ENCODE peak calls at places on chromosomes 2 and 18, in eight cellular contexts. One of them, this sample, is unnamed.

GRCh38 chr2:84971799-84972790 is 1.1 kb downstream of the KCMF1 start:
- DNase-seq in astrocyte of the spinal cord: peak
- DNase-seq in keratinocyte: no peak
- DNase-seq in spleen: peak
- DNase-seq in pancreas: peak
- DNase-seq in PC-9: peak
- DNase-seq in thyroid gland: peak
- DNase-seq in Calu3: peak
- DNase-seq in this sample: no peak

GRCh38 chr2:102453497-102453896 is 19.5 kb upstream of the SLC9A4 start:
- DNase-seq in Calu3: no peak
- DNase-seq in spleen: no peak
- DNase-seq in PC-9: no peak
- DNase-seq in astrocyte of the spinal cord: no peak
- DNase-seq in thyroid gland: no peak
- DNase-seq in pancreas: no peak
- DNase-seq in keratinocyte: no peak
- DNase-seq in this sample: no peak

GRCh38 chr2:144402282-144402681 is 117.6 kb downstream of the ZEB2 start:
- DNase-seq in astrocyte of the spinal cord: no peak
- DNase-seq in spleen: no peak
- DNase-seq in pancreas: no peak
- DNase-seq in keratinocyte: no peak
- DNase-seq in PC-9: no peak
- DNase-seq in Calu3: no peak
- DNase-seq in thyroid gland: no peak
- DNase-seq in this sample: no peak

GRCh38 chr2:230947908-230948365 is 22.9 kb upstream of the GPR55 start:
- DNase-seq in spleen: peak
- DNase-seq in keratinocyte: no peak
- DNase-seq in PC-9: no peak
- DNase-seq in Calu3: no peak
- DNase-seq in thyroid gland: no peak
- DNase-seq in astrocyte of the spinal cord: no peak
- DNase-seq in pancreas: no peak
- DNase-seq in this sample: peak

GRCh38 chr2:156896294-156896693 is 361.2 kb upstream of the GALNT5 start:
- DNase-seq in astrocyte of the spinal cord: peak
- DNase-seq in spleen: no peak
- DNase-seq in Calu3: no peak
- DNase-seq in PC-9: no peak
- DNase-seq in thyroid gland: no peak
- DNase-seq in pancreas: no peak
- DNase-seq in keratinocyte: no peak
- DNase-seq in this sample: peak

GRCh38 chr2:118371500-118371899 is 283.2 kb downstream of the INSIG2 start:
- DNase-seq in pancreas: peak
- DNase-seq in thyroid gland: peak
- DNase-seq in astrocyte of the spinal cord: peak
- DNase-seq in PC-9: no peak
- DNase-seq in spleen: no peak
- DNase-seq in keratinocyte: no peak
- DNase-seq in Calu3: peak
- DNase-seq in this sample: peak

GRCh38 chr2:54673501-54673998 is 49.9 kb upstream of the EML6 start:
- DNase-seq in astrocyte of the spinal cord: no peak
- DNase-seq in PC-9: peak
- DNase-seq in spleen: peak
- DNase-seq in pancreas: peak
- DNase-seq in keratinocyte: no peak
- DNase-seq in Calu3: peak
- DNase-seq in thyroid gland: peak
- DNase-seq in this sample: peak

GRCh38 chr2:170771049-170771937 is 1.1 kb downstream of the ERICH2 start:
- DNase-seq in spleen: peak
- DNase-seq in pancreas: no peak
- DNase-seq in thyroid gland: no peak
- DNase-seq in keratinocyte: no peak
- DNase-seq in PC-9: no peak
- DNase-seq in astrocyte of the spinal cord: peak
- DNase-seq in Calu3: no peak
- DNase-seq in this sample: peak

GRCh38 chr2:181393472-181393871 is 63.7 kb upstream of the ITGA4 start:
- DNase-seq in Calu3: peak
- DNase-seq in PC-9: peak
- DNase-seq in astrocyte of the spinal cord: peak
- DNase-seq in thyroid gland: no peak
- DNase-seq in spleen: no peak
- DNase-seq in pancreas: no peak
- DNase-seq in keratinocyte: no peak
- DNase-seq in this sample: peak

GRCh38 chr2:111122631-111123421 is 2.1 kb downstream of the BCL2L11 start:
- DNase-seq in pancreas: peak
- DNase-seq in PC-9: peak
- DNase-seq in Calu3: peak
- DNase-seq in keratinocyte: no peak
- DNase-seq in astrocyte of the spinal cord: peak
- DNase-seq in thyroid gland: peak
- DNase-seq in spleen: peak
- DNase-seq in this sample: peak

GRCh38 chr2:41698787-41699422 is 348.9 kb upstream of the PKDCC start:
- DNase-seq in astrocyte of the spinal cord: peak
- DNase-seq in PC-9: peak
- DNase-seq in thyroid gland: peak
- DNase-seq in spleen: no peak
- DNase-seq in pancreas: no peak
- DNase-seq in Calu3: peak
- DNase-seq in keratinocyte: no peak
- DNase-seq in this sample: peak

GRCh38 chr2:41912337-41912736 is 135.5 kb upstream of the PKDCC start:
- DNase-seq in keratinocyte: no peak
- DNase-seq in astrocyte of the spinal cord: no peak
- DNase-seq in spleen: no peak
- DNase-seq in Calu3: no peak
- DNase-seq in pancreas: no peak
- DNase-seq in thyroid gland: no peak
- DNase-seq in PC-9: no peak
- DNase-seq in this sample: no peak

DNA sequence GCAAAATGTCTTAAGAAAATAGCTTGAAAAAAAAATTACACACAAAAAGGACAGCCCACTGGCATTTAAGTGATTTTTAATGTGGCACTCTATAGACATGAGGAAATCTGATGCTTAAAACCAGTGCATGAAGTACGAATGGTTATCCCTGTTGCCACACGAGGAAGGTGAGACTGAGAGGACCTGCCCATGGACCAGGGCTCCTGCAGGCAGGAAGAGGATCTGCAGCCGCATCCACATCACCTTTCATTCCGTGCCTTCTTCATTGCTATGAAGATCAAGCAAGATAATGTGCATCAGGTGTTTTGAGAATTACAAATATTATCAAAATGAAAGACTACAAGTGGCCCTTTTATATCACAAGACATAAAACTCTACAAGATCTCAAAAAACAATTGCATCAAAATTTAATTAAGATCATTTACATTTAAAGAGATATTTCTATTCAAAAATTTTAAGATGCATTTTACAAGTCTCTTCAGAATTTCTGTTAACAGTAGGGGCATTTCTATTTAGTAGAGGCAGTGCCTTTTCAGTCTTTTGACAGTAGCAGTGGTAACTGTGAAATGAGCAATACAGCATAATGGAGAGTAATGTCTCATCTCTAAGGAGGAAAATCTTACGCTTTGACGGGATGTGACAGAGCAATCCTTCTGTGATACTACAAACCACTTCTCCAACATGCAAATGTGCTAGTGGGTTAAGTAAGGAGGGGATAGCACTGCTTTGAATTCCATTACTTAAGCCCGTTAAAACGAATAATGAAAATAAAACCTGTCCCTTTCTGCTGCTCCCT is 83.4 kb downstream of the SLC5A7 start:
- DNase-seq in pancreas: no peak
- DNase-seq in astrocyte of the spinal cord: no peak
- DNase-seq in keratinocyte: no peak
- DNase-seq in Calu3: peak
- DNase-seq in spleen: no peak
- DNase-seq in thyroid gland: no peak
- DNase-seq in PC-9: no peak
- DNase-seq in this sample: no peak
- TF ChIP-seq CTCF in pancreas: no peak
- TF ChIP-seq CTCF in astrocyte of the spinal cord: no peak
- TF ChIP-seq CTCF in keratinocyte: peak
- TF ChIP-seq CTCF in Calu3: peak
- TF ChIP-seq CTCF in spleen: no peak
- TF ChIP-seq CTCF in thyroid gland: no peak
- TF ChIP-seq CTCF in PC-9: peak
- TF ChIP-seq CTCF in this sample: no peak

DNA sequence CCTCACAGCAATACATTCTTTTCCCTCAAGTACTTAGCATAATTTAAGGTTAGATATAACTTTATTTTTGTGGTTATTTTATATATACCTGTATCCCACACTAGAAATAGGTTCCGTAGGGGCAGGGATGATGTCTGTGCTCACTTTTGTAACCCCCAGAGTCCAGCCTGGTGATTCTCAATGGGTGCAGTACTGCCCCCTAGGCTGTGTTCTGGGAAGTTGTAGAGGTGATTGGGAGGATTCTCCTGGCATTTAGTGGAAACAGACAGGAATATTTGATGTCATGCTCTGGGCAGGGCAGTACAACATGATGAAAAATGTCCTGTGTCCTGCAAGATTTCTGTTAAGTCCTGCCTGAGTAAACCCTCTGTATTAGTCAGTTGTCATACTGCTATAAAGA is 333.3 kb downstream of the PLCL1 start:
- DNase-seq in thyroid gland: no peak
- DNase-seq in spleen: no peak
- DNase-seq in PC-9: no peak
- DNase-seq in keratinocyte: no peak
- DNase-seq in astrocyte of the spinal cord: no peak
- DNase-seq in Calu3: no peak
- DNase-seq in pancreas: no peak
- DNase-seq in this sample: no peak
- TF ChIP-seq CTCF in thyroid gland: no peak
- TF ChIP-seq CTCF in spleen: no peak
- TF ChIP-seq CTCF in PC-9: no peak
- TF ChIP-seq CTCF in keratinocyte: peak
- TF ChIP-seq CTCF in astrocyte of the spinal cord: no peak
- TF ChIP-seq CTCF in Calu3: no peak
- TF ChIP-seq CTCF in pancreas: no peak
- TF ChIP-seq CTCF in this sample: no peak

DNA sequence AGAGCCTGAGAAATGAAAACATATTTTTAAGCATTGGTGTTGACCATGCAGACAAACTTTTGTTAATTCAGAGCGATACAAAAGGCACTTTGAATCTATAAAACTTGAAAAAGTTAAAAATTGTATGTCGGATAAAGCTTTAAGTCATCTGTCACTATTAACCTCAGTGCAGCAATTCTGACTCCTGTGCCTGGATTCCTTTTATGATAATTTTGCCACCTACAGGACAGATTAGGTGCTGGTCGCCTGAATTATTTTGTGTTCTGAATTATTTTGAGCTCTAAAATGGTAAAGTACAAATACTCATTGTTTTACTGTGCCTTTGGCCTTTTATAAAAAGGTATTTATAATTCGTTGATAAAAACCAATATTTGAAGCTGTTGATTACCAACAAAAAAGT is 19.4 kb upstream of the RNF138 start:
- DNase-seq in thyroid gland: no peak
- DNase-seq in pancreas: no peak
- DNase-seq in astrocyte of the spinal cord: no peak
- DNase-seq in Calu3: no peak
- DNase-seq in keratinocyte: no peak
- DNase-seq in spleen: no peak
- DNase-seq in PC-9: no peak
- DNase-seq in this sample: peak
- TF ChIP-seq CTCF in thyroid gland: no peak
- TF ChIP-seq CTCF in pancreas: peak
- TF ChIP-seq CTCF in astrocyte of the spinal cord: peak
- TF ChIP-seq CTCF in Calu3: peak
- TF ChIP-seq CTCF in keratinocyte: peak
- TF ChIP-seq CTCF in spleen: peak
- TF ChIP-seq CTCF in PC-9: peak
- TF ChIP-seq CTCF in this sample: peak

GRCh38 chr2:172977330-172978052 is 98.2 kb upstream of the MAP3K20 start:
- DNase-seq in astrocyte of the spinal cord: no peak
- DNase-seq in keratinocyte: no peak
- DNase-seq in PC-9: no peak
- DNase-seq in spleen: no peak
- DNase-seq in thyroid gland: no peak
- DNase-seq in pancreas: no peak
- DNase-seq in Calu3: no peak
- DNase-seq in this sample: no peak
- TF ChIP-seq CTCF in astrocyte of the spinal cord: peak
- TF ChIP-seq CTCF in keratinocyte: no peak
- TF ChIP-seq CTCF in PC-9: no peak
- TF ChIP-seq CTCF in spleen: no peak
- TF ChIP-seq CTCF in thyroid gland: no peak
- TF ChIP-seq CTCF in pancreas: no peak
- TF ChIP-seq CTCF in Calu3: no peak
- TF ChIP-seq CTCF in this sample: no peak

DNA sequence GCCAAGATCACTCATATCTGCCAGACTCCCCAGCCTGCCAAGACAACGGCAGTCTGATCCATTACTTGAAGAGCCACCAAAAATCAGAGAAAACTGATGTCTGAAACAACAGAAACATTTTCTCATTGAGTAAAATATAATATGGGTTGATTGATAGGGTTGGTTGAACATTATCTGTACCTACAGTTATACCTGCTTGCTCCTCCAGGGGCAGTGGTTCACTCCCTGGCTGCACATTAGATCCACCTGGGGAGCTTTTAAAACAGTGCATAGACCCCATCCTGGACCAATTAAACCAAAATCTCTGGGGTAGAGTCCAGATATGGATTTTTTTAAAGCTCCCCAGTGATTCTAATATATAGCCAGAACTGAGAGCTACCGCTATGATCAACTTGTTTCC is 43.6 kb upstream of the SLC14A2 start:
- DNase-seq in spleen: no peak
- DNase-seq in pancreas: no peak
- DNase-seq in thyroid gland: peak
- DNase-seq in astrocyte of the spinal cord: no peak
- DNase-seq in Calu3: no peak
- DNase-seq in keratinocyte: no peak
- DNase-seq in PC-9: no peak
- DNase-seq in this sample: no peak
- TF ChIP-seq CTCF in spleen: no peak
- TF ChIP-seq CTCF in pancreas: no peak
- TF ChIP-seq CTCF in thyroid gland: peak
- TF ChIP-seq CTCF in astrocyte of the spinal cord: peak
- TF ChIP-seq CTCF in Calu3: no peak
- TF ChIP-seq CTCF in keratinocyte: peak
- TF ChIP-seq CTCF in PC-9: peak
- TF ChIP-seq CTCF in this sample: no peak

GRCh38 chr2:1744446-1745170 is at the start of gene PXDN:
- DNase-seq in pancreas: no peak
- DNase-seq in PC-9: peak
- DNase-seq in thyroid gland: peak
- DNase-seq in spleen: peak
- DNase-seq in keratinocyte: no peak
- DNase-seq in Calu3: no peak
- DNase-seq in astrocyte of the spinal cord: peak
- DNase-seq in this sample: no peak
- TF ChIP-seq CTCF in pancreas: no peak
- TF ChIP-seq CTCF in PC-9: no peak
- TF ChIP-seq CTCF in thyroid gland: no peak
- TF ChIP-seq CTCF in spleen: no peak
- TF ChIP-seq CTCF in keratinocyte: no peak
- TF ChIP-seq CTCF in Calu3: no peak
- TF ChIP-seq CTCF in astrocyte of the spinal cord: peak
- TF ChIP-seq CTCF in this sample: no peak

GRCh38 chr18:58302811-58303210 is 258.8 kb downstream of the NEDD4L start:
- DNase-seq in thyroid gland: no peak
- DNase-seq in Calu3: no peak
- DNase-seq in astrocyte of the spinal cord: no peak
- DNase-seq in keratinocyte: no peak
- DNase-seq in pancreas: no peak
- DNase-seq in PC-9: no peak
- DNase-seq in spleen: no peak
- DNase-seq in this sample: no peak
- TF ChIP-seq CTCF in thyroid gland: no peak
- TF ChIP-seq CTCF in Calu3: no peak
- TF ChIP-seq CTCF in astrocyte of the spinal cord: no peak
- TF ChIP-seq CTCF in keratinocyte: no peak
- TF ChIP-seq CTCF in pancreas: no peak
- TF ChIP-seq CTCF in PC-9: no peak
- TF ChIP-seq CTCF in spleen: no peak
- TF ChIP-seq CTCF in this sample: no peak

This sample was measured in GM13977.